ENCODE peak calls at places on chromosomes 1 and 21, in ten cellular contexts. O is prostate gland, K is tibial nerve, Z is suprapubic skin, L is H1, Q is transverse colon, N is adrenal gland, S is heart left ventricle, F is endothelial cell of umbilical vein, W is body of pancreas. X is an unnamed sample.
A peak's percentile ranks its signal among the peaks of the same experiment; 100 is the strongest.

GRCh38 chr1:109198043-109198695 is 15.5 kb upstream of the SARS1 start:
- DNase-seq in K (no peak), S (peak; percentile 65), Z (no peak), W (no peak), F (peak; percentile 80), O (no peak), N (peak; percentile 87), L (no peak), Q (no peak), X (no peak)

GRCh38 chr1:68758666-68759209 is 261.9 kb upstream of the DEPDC1 start:
- DNase-seq in Q (no peak), K (no peak), W (no peak), L (no peak), F (no peak), N (no peak), O (no peak), S (no peak), Z (no peak), X (no peak)

GRCh38 chr1:205179842-205180241 is 31.7 kb downstream of the DSTYK start:
- DNase-seq in F (no peak), K (no peak), O (no peak), N (no peak), Z (no peak), L (no peak), Q (no peak), W (no peak), S (no peak), X (no peak)

GRCh38 chr1:228446849-228447248 is 30.2 kb upstream of the TRIM17 start:
- DNase-seq in O (no peak), N (no peak), F (no peak), Q (no peak), Z (no peak), S (no peak), L (no peak), W (no peak), K (no peak), X (no peak)

GRCh38 chr1:19044975-19045831 is 88.7 kb upstream of the IFFO2 start:
- DNase-seq in F (no peak), W (no peak), Z (peak; percentile 58), N (peak; percentile 11), O (no peak), K (no peak), Q (no peak), L (no peak), S (peak; percentile 24), X (peak; percentile 18)

GRCh38 chr1:40592107-40592773 is 60.8 kb downstream of the ZNF684 start:
- DNase-seq in W (no peak), S (no peak), O (peak; percentile 81), N (no peak), K (peak; percentile 40), Z (no peak), Q (no peak), L (no peak), F (peak; percentile 47), X (no peak)

GRCh38 chr1:217117973-217118465 is 394.8 kb upstream of the ESRRG start:
- DNase-seq in S (no peak), W (no peak), O (no peak), F (no peak), K (no peak), Z (no peak), L (no peak), Q (no peak), N (no peak), X (no peak)

GRCh38 chr1:228508253-228508652 is 21.1 kb downstream of the RNF187 start:
- DNase-seq in L (no peak), O (no peak), Z (no peak), W (no peak), F (no peak), S (peak; percentile 8), N (no peak), K (no peak), Q (no peak), X (no peak)

GRCh38 chr1:115193429-115193828 is 104.1 kb upstream of the TSPAN2 start:
- DNase-seq in O (no peak), Q (no peak), L (no peak), Z (no peak), K (no peak), F (no peak), N (no peak), S (no peak), W (no peak), X (no peak)

GRCh38 chr1:53369034-53369750 is 41.3 kb upstream of the LRP8 start:
- DNase-seq in W (peak; percentile 4), S (no peak), L (peak; percentile 45), Z (peak; percentile 27), N (no peak), O (no peak), F (no peak), K (no peak), Q (no peak), X (no peak)

GRCh38 chr21:28272272-28272992 is 720.2 kb downstream of the LTN1 start:
- DNase-seq in S (no peak), N (no peak), W (no peak), L (no peak), Q (no peak), K (no peak), F (no peak), Z (no peak), O (no peak), X (no peak)

GRCh38 chr1:219325368-219325742 is 151.7 kb downstream of the LYPLAL1 start:
- DNase-seq in Q (no peak), O (no peak), K (no peak), Z (no peak), S (no peak), L (no peak), F (no peak), N (no peak), W (no peak), X (no peak)

GRCh38 chr1:219323426-219323825 is 149.7 kb downstream of the LYPLAL1 start:
- DNase-seq in W (no peak), F (peak; percentile 34), S (no peak), O (no peak), Z (no peak), N (no peak), K (no peak), L (no peak), Q (no peak), X (no peak)

GRCh38 chr1:219324171-219324570 is 150.5 kb downstream of the LYPLAL1 start:
- DNase-seq in S (no peak), Q (no peak), W (no peak), O (no peak), K (no peak), N (no peak), L (no peak), F (no peak), Z (no peak), X (no peak)

GRCh38 chr1:219322766-219323165 is 149.1 kb downstream of the LYPLAL1 start:
- DNase-seq in Z (no peak), O (no peak), S (no peak), L (no peak), N (no peak), F (peak; percentile 26), W (no peak), K (no peak), Q (no peak), X (no peak)

DNA sequence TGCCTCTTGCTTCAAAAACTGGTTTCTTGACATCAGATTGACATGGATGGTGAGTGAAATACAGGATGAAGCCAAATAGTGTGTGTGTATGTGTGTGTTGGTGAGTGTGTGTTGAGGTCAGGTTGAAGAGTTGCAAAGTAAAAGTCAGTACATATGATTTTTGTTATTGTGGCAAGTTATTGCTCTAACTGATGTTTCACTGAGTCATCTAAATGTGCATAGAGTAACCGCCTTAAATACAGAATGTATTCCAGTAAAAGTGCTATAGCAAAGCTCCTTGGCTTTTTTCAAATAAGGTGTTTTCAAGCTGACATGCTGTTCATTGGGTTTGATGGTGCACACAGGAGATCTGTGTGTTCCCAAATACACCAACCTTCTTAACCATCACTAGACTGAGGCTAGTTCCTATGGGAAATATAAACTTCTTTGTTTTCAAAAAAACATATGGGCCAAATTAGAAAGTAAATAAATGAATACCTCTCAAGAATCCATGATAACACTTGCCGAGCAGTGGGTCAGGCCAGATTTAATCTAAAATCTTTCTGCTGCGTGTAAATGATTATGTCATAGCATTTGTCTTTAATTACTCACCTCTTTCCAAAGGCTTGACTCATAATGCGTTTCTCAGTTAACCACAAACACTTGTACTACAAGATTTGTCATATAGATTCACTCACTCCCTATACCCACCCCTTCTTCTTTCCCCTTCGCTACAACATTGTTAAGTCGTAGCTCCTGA is 151.1 kb downstream of the LYPLAL1 start:
- DNase-seq in F (peak; percentile 83), Z (no peak), O (no peak), K (no peak), L (no peak), Q (no peak), N (no peak), S (no peak), W (no peak), X (no peak)
- H3K27me3 ChIP-seq in F (no peaks in the 10 kb centered on the region), Z (no peaks in the 10 kb centered on the region), O (no peaks in the 10 kb centered on the region), K (no peaks in the 10 kb centered on the region), L (no peaks in the 10 kb centered on the region), Q (no peaks in the 10 kb centered on the region), N (no peaks in the 10 kb centered on the region), S (no peaks in the 10 kb centered on the region), W (no peaks in the 10 kb centered on the region), X (no peaks in the 10 kb centered on the region)

DNA sequence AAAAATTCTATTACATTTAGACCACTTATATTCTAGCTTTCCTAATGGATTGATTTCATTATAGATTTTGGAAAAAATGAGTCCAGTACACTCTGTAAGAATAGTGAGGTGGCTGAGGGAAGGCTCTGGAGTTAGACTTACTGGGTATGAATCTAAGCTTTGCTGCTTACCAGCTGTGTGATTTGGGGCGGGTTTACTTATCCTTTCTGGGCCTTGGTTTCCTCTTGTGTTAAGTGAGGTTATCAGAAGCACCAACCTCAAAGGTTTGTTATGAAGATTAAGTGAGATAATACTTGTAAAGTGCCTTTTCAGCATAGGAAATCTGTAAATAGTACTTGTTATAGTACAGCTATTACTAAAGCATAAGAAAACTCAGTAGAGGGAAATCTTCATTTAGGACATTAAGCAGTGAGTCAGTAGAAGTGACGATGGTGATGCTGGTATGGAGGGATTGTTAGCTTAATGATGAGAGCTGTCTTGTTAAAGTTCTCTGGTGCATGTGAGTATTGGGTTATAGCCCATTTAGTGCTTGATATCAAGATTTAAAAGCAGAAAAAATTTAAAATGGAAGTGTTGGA is 12.1 kb downstream of the HHAT start:
- DNase-seq in L (no peak), N (no peak), Q (no peak), K (no peak), W (no peak), Z (no peak), S (no peak), O (no peak), F (no peak), X (no peak)
- TF ChIP-seq POLR2A in L (no peak), N (no peak), Q (no peak), K (no peak), W (no peak), Z (no peak), S (no peak), O (no peak), F (no peak), X (no peak)

GRCh38 chr1:90562892-90563291 is 154.2 kb downstream of the BARHL2 start:
- DNase-seq in K (no peak), S (no peak), W (no peak), L (no peak), F (no peak), Z (no peak), O (no peak), N (no peak), Q (no peak), X (no peak)
- H3K27me3 ChIP-seq in K (no peaks in the 10 kb centered on the region), S (no peaks in the 10 kb centered on the region), W (no peaks in the 10 kb centered on the region), L (peaks cover 23% of the 10 kb centered on the region), F (no peaks in the 10 kb centered on the region), Z (peaks cover 10% of the 10 kb centered on the region), O (no peaks in the 10 kb centered on the region), N (no peaks in the 10 kb centered on the region), Q (no peaks in the 10 kb centered on the region), X (no peaks in the 10 kb centered on the region)

GRCh38 chr1:212035835-212036605 is 472 bp downstream of the DTL start:
- DNase-seq in L (no peak), S (no peak), Q (no peak), O (no peak), F (peak; percentile 9), Z (no peak), W (no peak), K (no peak), N (no peak), X (no peak)
- TF ChIP-seq POLR2A in L (no peak), S (no peak), Q (no peak), O (no peak), F (no peak), Z (no peak), W (no peak), K (no peak), N (no peak), X (no peak)